ENCODE peak calls at places on chromosomes 4 and X, in ten cellular contexts. W, D, F, H, X, C, P, M, I and Z are unnamed samples. For H3K4me1, the result is how much of the 10 kb centered on the place peaks cover.

GRCh38 chr4:126268106-126268505 is 953.4 kb downstream of the FAT4 start:
- DNase-seq in W (peak), D (no peak), F (no peak), H (no peak), X (no peak), C (no peak), P (no peak), M (no peak), I (no peak), Z (peak)

GRCh38 chrX:132745593-132745992 is 212.8 kb downstream of the HS6ST2 start:
- DNase-seq in W (no peak), D (no peak), F (no peak), H (no peak), X (no peak), C (no peak), P (no peak), M (no peak), I (no peak), Z (no peak)

GRCh38 chr4:104210420-104210819 is 284.3 kb downstream of the CXXC4 start:
- DNase-seq in W (no peak), D (no peak), F (no peak), H (no peak), X (no peak), C (no peak), P (no peak), M (no peak), I (no peak), Z (no peak)

GRCh38 chrX:1322393-1322792 is 14.2 kb upstream of the IL3RA start:
- DNase-seq in W (no peak), D (no peak), F (peak), H (no peak), X (no peak), C (no peak), P (no peak), M (no peak), I (no peak), Z (peak)

GRCh38 chrX:68045008-68045577 is 388.2 kb downstream of the OPHN1 start:
- DNase-seq in W (no peak), D (no peak), F (no peak), H (peak), X (no peak), C (no peak), P (no peak), M (no peak), I (no peak), Z (no peak)

GRCh38 chr4:126137782-126138170 is 823.0 kb downstream of the FAT4 start:
- DNase-seq in W (no peak), D (no peak), F (no peak), H (no peak), X (no peak), C (no peak), P (no peak), M (no peak), I (no peak), Z (no peak)

GRCh38 chrX:30690330-30690729 is 37.1 kb downstream of the GK start:
- DNase-seq in W (no peak), D (no peak), F (no peak), H (peak), X (no peak), C (no peak), P (no peak), M (no peak), I (no peak), Z (no peak)

GRCh38 chrX:108167211-108167872 is 75.8 kb downstream of the ATG4A start:
- DNase-seq in W (peak), D (no peak), F (no peak), H (peak), X (no peak), C (no peak), P (no peak), M (no peak), I (no peak), Z (peak)

GRCh38 chrX:110403839-110404238 is 45.2 kb downstream of the RTL9 start:
- DNase-seq in W (no peak), D (no peak), F (no peak), H (peak), X (no peak), C (no peak), P (no peak), M (no peak), I (no peak), Z (peak)

GRCh38 chr4:144316869-144317268 is 176.4 kb upstream of the GYPA start:
- DNase-seq in W (no peak), D (no peak), F (no peak), H (no peak), X (no peak), C (no peak), P (no peak), M (no peak), I (no peak), Z (no peak)

GRCh38 chr4:116005037-116005805 is 891.8 kb upstream of the NDST4 start:
- DNase-seq in W (no peak), D (no peak), F (no peak), H (no peak), X (no peak), C (no peak), P (no peak), M (no peak), I (no peak), Z (peak)

GRCh38 chrX:10892605-10893225 is 218.4 kb upstream of the HCCS start:
- DNase-seq in W (peak), D (no peak), F (no peak), H (peak), X (no peak), C (no peak), P (no peak), M (no peak), I (no peak), Z (no peak)

GRCh38 chr4:15717126-15717525 is 14.3 kb downstream of the BST1 start:
- DNase-seq in W (no peak), D (no peak), F (no peak), H (peak), X (no peak), C (no peak), P (no peak), M (no peak), I (no peak), Z (peak)

GRCh38 chrX:46865281-46865680 is 28.4 kb downstream of the RP2 start:
- DNase-seq in W (no peak), D (no peak), F (no peak), H (peak), X (no peak), C (no peak), P (no peak), M (no peak), I (no peak), Z (peak)

GRCh38 chr4:24862073-24862751 is 50.6 kb downstream of the CCDC149 start:
- DNase-seq in W (no peak), D (no peak), F (no peak), H (no peak), X (no peak), C (no peak), P (no peak), M (no peak), I (no peak), Z (no peak)

GRCh38 chr4:7978489-7978888 is 38.8 kb upstream of the AFAP1 start:
- DNase-seq in W (peak), D (no peak), F (peak), H (peak), X (no peak), C (no peak), P (no peak), M (no peak), I (no peak), Z (no peak)

GRCh38 chr4:48065587-48066052 is 49.0 kb downstream of the NIPAL1 start:
- DNase-seq in W (no peak), D (no peak), F (no peak), H (no peak), X (no peak), C (no peak), P (no peak), M (no peak), I (no peak), Z (no peak)

GRCh38 chr4:100843897-100844296 is 326.1 kb upstream of the EMCN start:
- DNase-seq in W (no peak), D (no peak), F (no peak), H (peak), X (no peak), C (no peak), P (no peak), M (no peak), I (no peak), Z (no peak)

GRCh38 chr4:159400782-159401712 is 298.2 kb downstream of the RAPGEF2 start:
- DNase-seq in W (no peak), D (no peak), F (no peak), H (no peak), X (no peak), C (no peak), P (no peak), M (no peak), I (no peak), Z (peak)

GRCh38 chr4:113976937-113977855 is 2.3 kb downstream of the ARSJ start:
- DNase-seq in W (peak), D (no peak), F (no peak), H (no peak), X (no peak), C (no peak), P (no peak), M (no peak), I (no peak), Z (peak)

GRCh38 chr4:4384837-4385236 is 2.1 kb upstream of the NSG1 start:
- DNase-seq in W (peak), D (no peak), F (no peak), H (no peak), X (no peak), C (no peak), P (no peak), M (peak), I (no peak), Z (peak)

GRCh38 chr4:86940176-86940575 is 5.4 kb downstream of the AFF1 start:
- DNase-seq in W (no peak), D (no peak), F (no peak), H (no peak), X (no peak), C (no peak), P (no peak), M (no peak), I (no peak), Z (peak)

GRCh38 chrX:54030329-54030728 is 13.9 kb downstream of the PHF8 start:
- DNase-seq in W (no peak), D (no peak), F (no peak), H (no peak), X (no peak), C (no peak), P (no peak), M (no peak), I (no peak), Z (no peak)

GRCh38 chrX:119040432-119040831 is 32.4 kb upstream of the CT47C1 start:
- DNase-seq in W (no peak), D (no peak), F (no peak), H (peak), X (no peak), C (no peak), P (no peak), M (no peak), I (no peak), Z (no peak)

GRCh38 chr4:5998333-5998936 is 19.8 kb downstream of the C4orf50 start:
- DNase-seq in W (peak), D (no peak), F (no peak), H (peak), X (peak), C (no peak), P (peak), M (peak), I (peak), Z (peak)

GRCh38 chr4:55437356-55437796 is 41.6 kb downstream of the TMEM165 start:
- DNase-seq in W (no peak), D (no peak), F (no peak), H (peak), X (no peak), C (no peak), P (no peak), M (no peak), I (no peak), Z (peak)

GRCh38 chr4:118917582-118917981 is 28.9 kb downstream of the SYNPO2 start:
- DNase-seq in W (no peak), D (no peak), F (no peak), H (no peak), X (no peak), C (no peak), P (no peak), M (no peak), I (no peak), Z (no peak)

GRCh38 chrX:138877746-138878145 is 166.2 kb upstream of the FGF13 start:
- DNase-seq in W (peak), D (no peak), F (no peak), H (peak), X (no peak), C (no peak), P (no peak), M (no peak), I (no peak), Z (no peak)

GRCh38 chrX:146385529-146385928 is 424.0 kb upstream of the CXorf51B start:
- DNase-seq in W (no peak), D (no peak), F (no peak), H (no peak), X (no peak), C (no peak), P (no peak), M (no peak), I (no peak), Z (no peak)

GRCh38 chr4:44447563-44448504 is 775 bp downstream of the KCTD8 start:
- DNase-seq in W (peak), D (peak), F (peak), H (peak), X (peak), C (peak), P (peak), M (peak), I (peak), Z (peak)

GRCh38 chr4:164716901-164717300 is 37.0 kb upstream of the SMIM31 start:
- DNase-seq in W (no peak), D (no peak), F (no peak), H (no peak), X (no peak), C (no peak), P (no peak), M (peak), I (no peak), Z (no peak)

GRCh38 chr4:42458686-42459085 is 61.4 kb downstream of the SHISA3 start:
- DNase-seq in W (no peak), D (no peak), F (no peak), H (no peak), X (no peak), C (no peak), P (no peak), M (no peak), I (no peak), Z (no peak)
- H3K4me1 ChIP-seq in W (under half), D (under half), F (under half), H (under half), X (under half), C (under half), P (under half), M (under half), I (under half), Z (under half)

GRCh38 chr4:188989371-188989770 is 850.1 kb downstream of the TRIML1 start:
- DNase-seq in W (peak), D (no peak), F (no peak), H (no peak), X (no peak), C (no peak), P (no peak), M (no peak), I (no peak), Z (no peak)
- H3K4me1 ChIP-seq in W (under half), D (under half), F (under half), H (under half), X (under half), C (under half), P (under half), M (under half), I (under half), Z (under half)

GRCh38 chr4:40143926-40144508 is 52.8 kb upstream of the RHOH start:
- DNase-seq in W (no peak), D (no peak), F (no peak), H (no peak), X (no peak), C (no peak), P (no peak), M (no peak), I (no peak), Z (no peak)
- H3K4me1 ChIP-seq in W (under half), D (under half), F (under half), H (under half), X (under half), C (under half), P (under half), M (under half), I (under half), Z (under half)

GRCh38 chrX:72057331-72057730 is 74.4 kb downstream of the RTL5 start:
- DNase-seq in W (no peak), D (no peak), F (no peak), H (no peak), X (no peak), C (no peak), P (no peak), M (no peak), I (no peak), Z (no peak)
- H3K4me1 ChIP-seq in W (under half), D (under half), F (under half), H (under half), X (under half), C (under half), P (under half), M (under half), I (under half), Z (under half)

DNA sequence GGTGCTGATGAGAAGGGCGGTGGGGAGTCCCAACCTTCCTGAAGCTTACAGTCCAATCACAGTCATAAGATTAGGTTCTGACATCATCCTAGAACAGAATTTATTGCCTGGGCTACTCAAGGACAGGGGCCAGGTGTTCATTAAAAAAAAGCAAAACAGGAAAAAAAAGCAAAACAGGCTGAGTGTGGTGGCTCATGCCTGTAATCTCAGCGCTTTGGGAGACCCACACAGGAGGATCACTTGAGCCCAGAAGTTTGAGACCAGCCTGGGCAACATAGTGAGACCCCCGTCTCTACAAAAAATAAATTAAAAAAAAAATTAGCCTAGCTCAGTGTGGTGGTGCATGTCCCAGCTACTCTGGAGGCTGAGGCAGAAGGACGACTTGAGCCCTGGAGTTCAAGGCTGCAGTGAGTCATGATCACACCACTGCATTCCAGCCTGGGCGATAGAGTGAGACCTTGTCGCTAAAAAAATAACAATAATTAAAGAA is 3.0 kb downstream of the RAB9A start:
- DNase-seq in W (no peak), D (no peak), F (no peak), H (peak), X (no peak), C (no peak), P (no peak), M (no peak), I (no peak), Z (no peak)
- H3K4me1 ChIP-seq in W (under half), D (under half), F (under half), H (under half), X (under half), C (under half), P (under half), M (under half), I (under half), Z (under half)